ENCODE peak calls at places on chromosome 13, in seven cellular contexts. S is tibial nerve; Z is HEK293T; V is B cell; H is GM04504; D is EL; L is stimulated activated CD8-positive, alpha-beta memory T cell treated with anti-CD3 and anti-CD28 coated beads, Interleukin-12 subunit alpha, Interleukin-12 subunit beta, amount 100 ng/mL, for 1 hour. M is an unnamed sample.

GRCh38 chr13:56907766-56908165 is 233.0 kb upstream of the PRR20A start:
- DNase-seq in L (no peak), H (no peak), V (no peak), S (no peak), Z (no peak), D (no peak), M (no peak)

GRCh38 chr13:95256086-95256485 is 45.2 kb downstream of the ABCC4 start:
- DNase-seq in D (peak), L (no peak), S (no peak), V (no peak), Z (no peak), H (peak), M (no peak)

GRCh38 chr13:38002596-38002995 is 133.0 kb upstream of the TRPC4 start:
- DNase-seq in Z (peak), H (no peak), S (no peak), V (no peak), L (no peak), D (no peak), M (peak)

GRCh38 chr13:97506511-97506910 is 72.5 kb downstream of the RAP2A start:
- DNase-seq in Z (no peak), V (no peak), H (peak), L (no peak), S (no peak), D (peak), M (peak)

GRCh38 chr13:20495087-20496023 is 30.3 kb downstream of the CRYL1 start:
- DNase-seq in H (peak), S (peak), V (peak), Z (peak), D (peak), L (peak), M (peak)

GRCh38 chr13:81133066-81133465 is 792.1 kb upstream of the SPRY2 start:
- DNase-seq in Z (no peak), D (no peak), S (no peak), V (no peak), H (no peak), L (no peak), M (no peak)

GRCh38 chr13:45592758-45593157 is 22.8 kb downstream of the ERICH6B start:
- DNase-seq in Z (no peak), D (no peak), S (no peak), V (no peak), H (no peak), L (no peak), M (no peak)

GRCh38 chr13:23842406-23842805 is 46.8 kb downstream of the MIPEP start:
- DNase-seq in S (no peak), Z (no peak), H (no peak), L (no peak), D (no peak), V (no peak), M (no peak)

GRCh38 chr13:97856001-97856675 is 97.3 kb upstream of the IPO5 start:
- DNase-seq in L (no peak), S (peak), Z (no peak), V (no peak), H (no peak), D (peak), M (no peak)

GRCh38 chr13:59279024-59279423 is 884.7 kb downstream of the DIAPH3 start:
- DNase-seq in L (no peak), S (no peak), V (no peak), D (no peak), Z (no peak), H (no peak), M (no peak)

GRCh38 chr13:101755228-101755887 is 302.9 kb downstream of the ITGBL1 start:
- DNase-seq in V (no peak), H (no peak), D (no peak), S (no peak), L (no peak), Z (no peak), M (no peak)

GRCh38 chr13:24512208-24513068 is at the start of gene PARP4:
- DNase-seq in Z (peak), L (peak), H (peak), D (peak), S (peak), V (peak), M (peak)

GRCh38 chr13:24280722-24281121 is 28.7 kb upstream of the C1QTNF9 start:
- DNase-seq in L (no peak), S (no peak), V (no peak), H (no peak), D (no peak), Z (no peak), M (peak)

GRCh38 chr13:23159205-23159586 is 21.6 kb upstream of the SGCG start:
- DNase-seq in H (no peak), Z (peak), S (no peak), D (peak), V (no peak), L (no peak), M (peak)

GRCh38 chr13:39321578-39321977 is 281.4 kb downstream of the LHFPL6 start:
- DNase-seq in Z (no peak), D (no peak), V (no peak), S (no peak), L (no peak), H (no peak), M (peak)

GRCh38 chr13:112545866-112546265 is 42.1 kb downstream of the TUBGCP3 start:
- DNase-seq in H (peak), L (no peak), V (no peak), D (peak), S (no peak), Z (no peak), M (no peak)

GRCh38 chr13:113669231-113669870 is 2.3 kb downstream of the GRK1 start:
- DNase-seq in H (no peak), D (no peak), S (no peak), V (no peak), Z (no peak), L (no peak), M (no peak)

GRCh38 chr13:27372896-27373295 is 51.5 kb upstream of the GTF3A start:
- DNase-seq in L (no peak), V (no peak), H (no peak), Z (no peak), S (no peak), D (no peak), M (no peak)

GRCh38 chr13:111913790-111914189 is 153.2 kb upstream of the SOX1 start:
- DNase-seq in S (no peak), V (no peak), H (no peak), D (no peak), L (no peak), Z (no peak), M (no peak)

GRCh38 chr13:38662362-38662761 is 24.5 kb upstream of the FREM2 start:
- DNase-seq in H (peak), D (no peak), V (no peak), Z (peak), L (no peak), S (no peak), M (no peak)

GRCh38 chr13:91817250-91817649 is 418.8 kb downstream of the GPC5 start:
- DNase-seq in V (no peak), Z (peak), L (no peak), H (no peak), S (no peak), D (no peak), M (no peak)

GRCh38 chr13:84121456-84121855 is 239.2 kb upstream of the SLITRK1 start:
- DNase-seq in D (no peak), Z (no peak), S (no peak), L (no peak), H (no peak), V (no peak), M (no peak)

GRCh38 chr13:79794936-79795335 is 314.0 kb downstream of the NDFIP2 start:
- DNase-seq in Z (no peak), D (no peak), V (no peak), H (no peak), S (no peak), L (no peak), M (no peak)

GRCh38 chr13:112943309-112944125 is 25.5 kb upstream of the MCF2L start:
- DNase-seq in D (peak), H (no peak), L (no peak), V (no peak), Z (peak), S (no peak), M (no peak)

GRCh38 chr13:100880166-100880565 is 205.6 kb upstream of the TMTC4 start:
- DNase-seq in Z (no peak), H (no peak), S (no peak), D (no peak), L (no peak), V (no peak), M (no peak)

GRCh38 chr13:38452656-38453055 is 103.0 kb downstream of the UFM1 start:
- DNase-seq in V (no peak), S (no peak), H (no peak), D (no peak), Z (no peak), L (no peak), M (no peak)

GRCh38 chr13:66977156-66977555 is 253.0 kb downstream of the PCDH9 start:
- DNase-seq in Z (no peak), D (no peak), L (no peak), V (no peak), H (no peak), S (no peak), M (no peak)

GRCh38 chr13:105207586-105208293 is 1327.7 kb downstream of the EFNB2 start:
- DNase-seq in H (no peak), V (no peak), S (no peak), L (no peak), D (no peak), Z (no peak), M (no peak)

GRCh38 chr13:95968906-95969305 is 84.3 kb downstream of the UGGT2 start:
- DNase-seq in H (no peak), S (no peak), D (no peak), L (no peak), Z (no peak), V (no peak), M (no peak)

GRCh38 chr13:29474991-29475390 is 120.5 kb downstream of the SLC7A1 start:
- DNase-seq in L (no peak), V (no peak), Z (no peak), D (peak), S (no peak), H (no peak), M (no peak)

GRCh38 chr13:61600360-61601033 is 184.8 kb upstream of the PCDH20 start:
- DNase-seq in S (no peak), H (no peak), Z (no peak), D (no peak), L (no peak), V (no peak), M (no peak)

GRCh38 chr13:107545946-107546502 is 669.3 kb downstream of the LIG4 start:
- DNase-seq in L (no peak), H (no peak), S (no peak), V (no peak), Z (no peak), D (no peak), M (no peak)

GRCh38 chr13:79451500-79451962 is 29.4 kb upstream of the NDFIP2 start:
- DNase-seq in V (peak), L (peak), D (peak), S (no peak), H (peak), Z (peak), M (peak)

GRCh38 chr13:110932588-110932987 is 17.7 kb upstream of the ANKRD10 start:
- DNase-seq in L (no peak), D (no peak), Z (no peak), S (no peak), V (no peak), H (no peak), M (no peak)

GRCh38 chr13:30870049-30870884 is 35.8 kb upstream of the MEDAG start:
- DNase-seq in H (peak), S (peak), L (no peak), V (no peak), D (peak), Z (peak), M (peak)

GRCh38 chr13:48641404-48641803 is 12.3 kb upstream of the CYSLTR2 start:
- DNase-seq in V (no peak), L (no peak), Z (no peak), S (no peak), H (no peak), D (no peak), M (no peak)

GRCh38 chr13:93320942-93321341 is 94.3 kb downstream of the GPC6 start:
- DNase-seq in D (peak), H (no peak), Z (no peak), L (no peak), S (no peak), V (no peak), M (no peak)

GRCh38 chr13:113836917-113837553 is 26.8 kb downstream of the GAS6 start:
- DNase-seq in L (no peak), V (no peak), D (peak), H (peak), S (peak), Z (no peak), M (peak)

GRCh38 chr13:64534302-64534701 is 2695.8 kb downstream of the PCDH9 start:
- DNase-seq in Z (no peak), S (no peak), L (no peak), H (no peak), V (no peak), D (no peak), M (no peak)